ENCODE peak calls at places on chromosomes 6 and 20, in ten cellular contexts. X is tibial artery; T is body of pancreas; J is SK-N-SH; L is right atrium auricular region; P is lower lobe of right lung; D is left lung; I is SJSA1; M is stomach; Q is CD8-positive, alpha-beta memory T cell. C is an unnamed sample. For H3K4me1 and H3K36me3, the result is how much of the 10 kb centered on the place peaks cover.

GRCh38 chr20:4082406-4083102 is 67.2 kb upstream of the RNF24 start:
- DNase-seq in X (no peak), T (no peak), J (peak), L (peak), P (peak), D (peak), I (peak), M (no peak), Q (peak), C (peak)

GRCh38 chr20:52321396-52321795 is 129.8 kb upstream of the ZFP64 start:
- DNase-seq in X (no peak), T (no peak), J (no peak), L (no peak), P (no peak), D (no peak), I (no peak), M (no peak), Q (no peak), C (no peak)

GRCh38 chr6:71375676-71376075 is 87.1 kb downstream of the OGFRL1 start:
- DNase-seq in X (no peak), T (no peak), J (no peak), L (no peak), P (no peak), D (no peak), I (no peak), M (no peak), Q (no peak), C (no peak)

GRCh38 chr20:10217517-10218410 is 866 bp upstream of the SNAP25 start:
- DNase-seq in X (peak), T (no peak), J (peak), L (peak), P (no peak), D (peak), I (peak), M (no peak), Q (no peak), C (peak)

GRCh38 chr6:44630125-44631028 is 242.9 kb downstream of the CDC5L start:
- DNase-seq in X (no peak), T (no peak), J (peak), L (no peak), P (peak), D (no peak), I (peak), M (peak), Q (no peak), C (no peak)

GRCh38 chr6:99151634-99152344 is 197.7 kb downstream of the FAXC start:
- DNase-seq in X (no peak), T (peak), J (peak), L (no peak), P (peak), D (no peak), I (peak), M (peak), Q (no peak), C (no peak)

GRCh38 chr6:151109361-151109760 is 130.4 kb upstream of the AKAP12 start:
- DNase-seq in X (no peak), T (no peak), J (no peak), L (no peak), P (no peak), D (no peak), I (peak), M (no peak), Q (no peak), C (no peak)

GRCh38 chr6:30800876-30801275 is 56.5 kb upstream of the IER3 start:
- DNase-seq in X (no peak), T (no peak), J (no peak), L (no peak), P (no peak), D (no peak), I (no peak), M (no peak), Q (no peak), C (peak)

GRCh38 chr6:10136636-10137035 is 278.2 kb downstream of the TFAP2A start:
- DNase-seq in X (no peak), T (no peak), J (no peak), L (no peak), P (no peak), D (no peak), I (no peak), M (no peak), Q (no peak), C (no peak)

GRCh38 chr6:18260448-18261106 is 3.8 kb downstream of the DEK start:
- DNase-seq in X (no peak), T (no peak), J (no peak), L (no peak), P (peak), D (peak), I (peak), M (no peak), Q (no peak), C (no peak)

GRCh38 chr6:86193821-86194220 is 551.1 kb upstream of the SYNCRIP start:
- DNase-seq in X (no peak), T (no peak), J (no peak), L (no peak), P (no peak), D (no peak), I (no peak), M (no peak), Q (no peak), C (no peak)

DNA sequence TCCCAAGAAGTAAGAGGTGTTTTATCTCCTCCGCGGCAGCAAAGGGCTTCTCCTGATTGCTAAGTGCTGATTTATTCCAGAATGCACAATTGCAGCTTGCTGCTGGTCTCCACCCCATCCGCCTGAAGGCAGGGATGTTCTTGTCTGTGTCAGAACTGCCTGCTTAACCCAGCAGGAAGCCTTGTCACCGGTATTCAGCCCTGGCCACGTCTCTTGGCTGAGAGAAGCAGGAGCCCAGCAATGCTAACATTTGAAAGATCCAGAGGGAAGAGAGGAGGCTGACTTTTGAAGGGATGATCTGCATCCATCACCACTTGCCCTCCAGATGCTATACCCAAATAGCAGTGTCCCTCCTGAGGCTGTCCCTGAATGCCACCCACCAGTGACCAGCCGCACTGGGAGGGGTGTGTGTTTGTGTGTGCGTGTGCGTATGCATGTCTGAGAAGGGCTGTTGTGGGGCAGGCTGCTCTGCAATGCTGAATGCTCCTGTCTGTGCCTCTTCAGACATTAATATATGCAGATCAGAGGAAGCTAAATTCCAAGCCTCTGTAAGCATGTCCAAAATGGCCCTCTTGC is 4.0 kb downstream of the SCML4 start:
- DNase-seq in X (no peak), T (no peak), J (peak), L (peak), P (no peak), D (no peak), I (no peak), M (no peak), Q (peak), C (no peak)
- H3K4me3 ChIP-seq in X (peak), T (no peak), J (peak), L (no peak), P (peak), D (peak), I (peak), M (peak), Q (peak), C (no peak)

GRCh38 chr6:113936093-113936934 is 34.6 kb downstream of the HDAC2 start:
- DNase-seq in X (peak), T (no peak), J (peak), L (no peak), P (no peak), D (no peak), I (peak), M (no peak), Q (no peak), C (no peak)
- H3K4me1 ChIP-seq in X (under half), T (under half), J (under half), L (under half), P (under half), D (under half), I (under half), M (under half), Q (under half), C (under half)

GRCh38 chr6:161111256-161111655 is 119.7 kb downstream of the MAP3K4 start:
- DNase-seq in X (no peak), T (no peak), J (no peak), L (no peak), P (no peak), D (no peak), I (no peak), M (no peak), Q (no peak), C (no peak)
- H3K36me3 ChIP-seq in X (half or more), T (under half), J (half or more), L (half or more), P (half or more), D (half or more), I (half or more), M (half or more), Q (under half), C (under half)

GRCh38 chr6:146544783-146545182 is 1.1 kb downstream of the RAB32 start:
- DNase-seq in X (no peak), T (no peak), J (no peak), L (no peak), P (no peak), D (no peak), I (peak), M (no peak), Q (no peak), C (no peak)
- H3K4me3 ChIP-seq in X (peak), T (no peak), J (peak), L (peak), P (peak), D (peak), I (peak), M (peak), Q (no peak), C (peak)

DNA sequence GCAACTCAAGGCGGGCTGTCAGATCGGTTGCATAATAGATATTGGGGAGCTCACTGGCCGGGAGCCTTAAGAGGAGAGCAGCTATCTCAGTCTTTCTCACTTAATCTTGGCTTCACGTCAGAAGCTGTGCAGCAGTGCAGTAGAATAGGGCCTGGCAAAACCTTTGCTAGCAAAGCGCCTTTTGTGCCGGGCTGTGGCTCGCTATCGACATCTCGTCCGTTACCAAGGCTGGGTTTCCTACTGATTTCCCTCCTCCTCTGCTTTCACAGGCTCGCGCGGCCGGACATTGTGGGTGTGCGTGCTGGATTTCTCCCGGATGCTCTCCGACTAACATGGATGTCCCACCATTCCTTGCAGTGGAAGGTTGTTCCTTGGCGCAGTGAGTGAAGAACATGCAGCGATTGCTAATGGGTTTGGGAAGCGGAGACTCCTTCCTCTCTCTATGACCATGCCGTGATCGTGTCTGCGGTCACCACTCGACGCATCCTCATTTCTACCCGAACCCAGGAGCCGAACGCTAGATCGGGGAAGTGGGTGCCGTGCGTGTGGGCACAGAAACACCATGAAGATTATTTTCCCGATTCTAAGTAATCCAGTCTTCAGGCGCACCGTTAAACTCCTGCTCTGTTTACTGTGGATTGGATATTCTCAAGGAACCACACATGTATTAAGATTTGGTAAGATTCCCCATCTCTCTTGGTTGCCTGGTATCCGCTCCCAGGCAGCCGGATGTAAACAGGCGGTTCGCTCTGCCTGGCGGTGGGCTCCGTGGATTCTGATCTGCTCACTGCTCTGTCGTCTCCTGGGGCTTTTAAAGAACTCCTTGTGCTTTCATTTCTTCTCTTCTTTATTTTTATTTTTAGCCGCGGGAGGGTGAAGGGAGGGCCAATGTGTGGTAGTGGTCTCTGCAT is 5.5 kb downstream of the GRIK2 start:
- DNase-seq in X (no peak), T (no peak), J (peak), L (no peak), P (no peak), D (no peak), I (no peak), M (no peak), Q (no peak), C (no peak)
- H3K4me1 ChIP-seq in X (under half), T (under half), J (under half), L (under half), P (under half), D (under half), I (under half), M (under half), Q (under half), C (under half)

DNA sequence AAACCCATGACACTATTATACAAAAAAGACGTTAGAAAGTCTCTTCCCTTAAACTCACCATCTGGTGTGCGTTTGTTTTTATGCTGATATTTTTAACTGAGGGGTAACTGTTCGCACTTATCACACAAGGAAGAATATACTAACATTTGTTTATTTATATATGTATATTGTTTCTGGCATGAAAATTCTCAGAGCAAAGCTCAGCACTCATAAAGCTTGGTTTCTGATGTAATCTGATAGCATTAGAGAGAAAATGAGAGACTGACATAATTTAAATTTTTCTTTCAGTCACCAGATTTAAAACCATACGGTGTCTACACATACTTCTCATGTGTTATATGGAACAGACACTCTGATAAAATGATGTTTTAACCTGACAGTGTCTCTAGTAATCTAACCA is 6.9 kb downstream of the BLOC1S5 start:
- DNase-seq in X (no peak), T (no peak), J (no peak), L (no peak), P (no peak), D (no peak), I (peak), M (no peak), Q (no peak), C (no peak)
- H3K36me3 ChIP-seq in X (under half), T (under half), J (under half), L (under half), P (under half), D (under half), I (under half), M (half or more), Q (under half), C (under half)

DNA sequence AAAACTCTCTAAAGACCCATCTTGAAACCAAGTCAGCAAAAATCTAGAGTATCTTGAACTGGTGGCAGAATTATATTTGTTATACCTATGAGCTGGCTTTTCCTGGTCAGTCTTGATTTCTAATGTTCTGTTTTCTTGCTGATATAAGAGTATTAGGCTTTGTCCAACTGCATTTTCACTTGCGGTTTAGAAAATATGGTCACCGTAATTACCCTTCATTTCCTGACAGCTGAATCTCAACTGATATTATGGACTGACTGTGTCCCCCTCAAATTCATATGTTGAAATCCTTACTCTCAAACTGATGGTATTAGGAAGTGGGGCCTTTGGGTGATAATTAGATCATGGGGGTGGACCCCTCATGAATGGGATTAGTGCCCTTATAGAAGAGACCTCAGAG is 72.1 kb downstream of the TXLNB start:
- DNase-seq in X (no peak), T (no peak), J (no peak), L (no peak), P (no peak), D (no peak), I (no peak), M (no peak), Q (no peak), C (no peak)
- H3K4me3 ChIP-seq in X (no peak), T (no peak), J (no peak), L (no peak), P (no peak), D (no peak), I (no peak), M (no peak), Q (no peak), C (no peak)

GRCh38 chr20:44990425-44990824 is 24.1 kb downstream of the STK4 start:
- DNase-seq in X (peak), T (no peak), J (no peak), L (no peak), P (no peak), D (no peak), I (no peak), M (no peak), Q (peak), C (no peak)

GRCh38 chr20:44993343-44993742 is 27.0 kb downstream of the STK4 start:
- DNase-seq in X (no peak), T (no peak), J (no peak), L (no peak), P (no peak), D (no peak), I (no peak), M (no peak), Q (no peak), C (no peak)

GRCh38 chr20:44988772-44989171 is 22.5 kb downstream of the STK4 start:
- DNase-seq in X (no peak), T (no peak), J (no peak), L (no peak), P (no peak), D (no peak), I (no peak), M (no peak), Q (no peak), C (no peak)

DNA sequence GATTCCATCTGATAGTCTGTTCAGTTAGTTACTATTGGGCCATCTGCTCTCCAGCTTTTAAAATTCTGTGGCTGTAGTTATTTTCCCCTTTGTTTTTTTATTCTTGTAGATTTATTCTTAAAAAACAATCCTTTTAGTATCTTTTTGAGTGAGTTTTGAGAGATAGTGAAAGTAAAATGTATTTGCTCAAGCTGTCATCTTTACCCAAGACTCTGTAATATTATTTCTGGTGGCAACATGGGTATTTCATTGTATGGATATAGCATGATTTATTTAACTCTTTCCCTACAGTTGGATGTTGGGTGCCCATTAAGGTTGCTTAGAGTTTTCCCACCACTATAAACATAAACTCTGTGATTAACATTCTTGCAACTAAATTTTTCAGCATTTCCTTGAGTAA is 24.6 kb downstream of the STK4 start:
- DNase-seq in X (no peak), T (no peak), J (no peak), L (no peak), P (no peak), D (no peak), I (no peak), M (no peak), Q (no peak), C (no peak)
- H3K4me1 ChIP-seq in X (under half), T (under half), J (under half), L (under half), P (under half), D (half or more), I (under half), M (under half), Q (half or more), C (under half)

GRCh38 chr6:36139991-36140710 is 9.8 kb downstream of the MAPK13 start:
- DNase-seq in X (no peak), T (no peak), J (no peak), L (no peak), P (no peak), D (no peak), I (no peak), M (no peak), Q (no peak), C (no peak)
- H3K36me3 ChIP-seq in X (under half), T (under half), J (under half), L (under half), P (under half), D (half or more), I (under half), M (half or more), Q (under half), C (under half)

C was measured in aorta.